ENCODE peak calls at places on chromosomes 2 and 18, in six cellular contexts. S is DND-41; D is cardiac muscle cell; L is endodermal cell; Y is GM04504; B is stimulated activated naive CD8-positive, alpha-beta T cell treated with anti-CD3 and anti-CD28 coated beads, Interleukin-15, Interleukin-2, amounts not matched to agents 100 U/mL and 50 U/mL, for 24 hours. H is an unnamed sample.

GRCh38 chr2:69186614-69187013 is 173.6 kb downstream of the ANTXR1 start:
- DNase-seq in S (no peak), D (no peak), L (no peak), Y (no peak), B (no peak), H (no peak)

GRCh38 chr2:203759692-203760365 is 53.4 kb downstream of the CD28 start:
- DNase-seq in S (no peak), D (peak; percentile 32), L (no peak), Y (peak; percentile 51), B (no peak), H (no peak)

GRCh38 chr2:218229239-218229638 is 12.2 kb downstream of the ARPC2 start:
- DNase-seq in S (peak; percentile 53), D (peak; percentile 90), L (no peak), Y (peak; percentile 54), B (peak; percentile 27), H (peak; percentile 69)

GRCh38 chr2:201697899-201698298 is 545 bp downstream of the MPP4 start:
- DNase-seq in S (no peak), D (peak; percentile 70), L (no peak), Y (peak; percentile 41), B (no peak), H (peak; percentile 80)

GRCh38 chr18:10378688-10379465 is 75.6 kb upstream of the APCDD1 start:
- DNase-seq in S (no peak), D (no peak), L (no peak), Y (peak; percentile 82), B (no peak), H (no peak)

GRCh38 chr2:213187833-213188532 is 36.6 kb upstream of the IKZF2 start:
- DNase-seq in S (no peak), D (peak; percentile 68), L (peak; percentile 87), Y (peak; percentile 14), B (no peak), H (peak; percentile 52)

GRCh38 chr2:228466851-228467250 is 285.4 kb upstream of the SPHKAP start:
- DNase-seq in S (no peak), D (no peak), L (no peak), Y (no peak), B (no peak), H (no peak)

GRCh38 chr18:48441405-48441881 is 32.3 kb upstream of the ZBTB7C start:
- DNase-seq in S (no peak), D (peak; percentile 44), L (no peak), Y (no peak), B (no peak), H (no peak)

GRCh38 chr18:48804856-48805610 is 145.7 kb downstream of the SMAD7 start:
- DNase-seq in S (no peak), D (no peak), L (peak; percentile 32), Y (no peak), B (peak; percentile 11), H (no peak)

GRCh38 chr2:231332388-231332787 is 63.1 kb upstream of the B3GNT7 start:
- DNase-seq in S (no peak), D (no peak), L (peak; percentile 21), Y (no peak), B (no peak), H (no peak)

GRCh38 chr2:230798769-230799399 is 65.9 kb upstream of the ITM2C start:
- DNase-seq in S (peak; percentile 44), D (peak; percentile 76), L (no peak), Y (no peak), B (peak; percentile 50), H (no peak)

GRCh38 chr18:76353500-76353899 is 141.5 kb downstream of the ZNF516 start:
- DNase-seq in S (no peak), D (no peak), L (no peak), Y (no peak), B (no peak), H (no peak)

GRCh38 chr2:167122389-167122788 is 234.1 kb downstream of the XIRP2 start:
- DNase-seq in S (no peak), D (no peak), L (no peak), Y (no peak), B (no peak), H (no peak)

GRCh38 chr2:171531291-171531690 is 9.0 kb downstream of the CYBRD1 start:
- DNase-seq in S (no peak), D (peak; percentile 78), L (no peak), Y (no peak), B (no peak), H (no peak)

GRCh38 chr2:196546151-196546919 is 93.2 kb upstream of the CCDC150 start:
- DNase-seq in S (no peak), D (no peak), L (no peak), Y (no peak), B (no peak), H (no peak)

GRCh38 chr2:100365434-100365833 is 43.1 kb upstream of the LONRF2 start:
- DNase-seq in S (no peak), D (peak; percentile 82), L (no peak), Y (peak; percentile 18), B (no peak), H (peak; percentile 95)

GRCh38 chr2:49110571-49111315 is 43.6 kb downstream of the FSHR start:
- DNase-seq in S (no peak), D (no peak), L (no peak), Y (no peak), B (no peak), H (no peak)

GRCh38 chr2:113251118-113251517 is 27.6 kb downstream of the PAX8 start:
- DNase-seq in S (no peak), D (no peak), L (no peak), Y (no peak), B (peak; percentile 33), H (no peak)

GRCh38 chr2:222592176-222592575 is 63.7 kb downstream of the FARSB start:
- DNase-seq in S (no peak), D (peak; percentile 25), L (no peak), Y (no peak), B (no peak), H (no peak)